ENCODE peak calls at places on chromosomes 4 and X, in seven cellular contexts. A, G, C, P, B, E and T are unnamed samples.

GRCh38 chr4:115119804-115120352 is 6.5 kb upstream of the NDST4 start:
- DNase-seq in A (no peak), G (no peak), C (no peak), P (no peak), B (no peak), E (no peak), T (no peak)

GRCh38 chrX:135707880-135708279 is 5.6 kb upstream of the CT45A1 start:
- DNase-seq in A (no peak), G (no peak), C (peak), P (no peak), B (no peak), E (peak), T (no peak)

GRCh38 chr4:2995546-2996265 is 32.3 kb downstream of the GRK4 start:
- DNase-seq in A (no peak), G (no peak), C (no peak), P (no peak), B (peak), E (no peak), T (no peak)

GRCh38 chr4:5524900-5525299 is 183.5 kb downstream of the EVC2 start:
- DNase-seq in A (no peak), G (no peak), C (no peak), P (no peak), B (peak), E (no peak), T (no peak)

GRCh38 chr4:102536768-102537167 is 35.6 kb downstream of the NFKB1 start:
- DNase-seq in A (no peak), G (no peak), C (no peak), P (no peak), B (no peak), E (no peak), T (no peak)

GRCh38 chr4:152640058-152640921 is 39.5 kb downstream of the TMEM154 start:
- DNase-seq in A (no peak), G (no peak), C (no peak), P (no peak), B (peak), E (no peak), T (no peak)

GRCh38 chrX:140432328-140433025 is 72.4 kb downstream of the SOX3 start:
- DNase-seq in A (no peak), G (no peak), C (no peak), P (no peak), B (no peak), E (no peak), T (no peak)

GRCh38 chr4:139555705-139556070 is 331 bp downstream of the SETD7 start:
- DNase-seq in A (peak), G (no peak), C (no peak), P (peak), B (peak), E (no peak), T (peak)

GRCh38 chr4:171101845-171102244 is 711.4 kb upstream of the GALNTL6 start:
- DNase-seq in A (no peak), G (no peak), C (no peak), P (no peak), B (no peak), E (no peak), T (no peak)

GRCh38 chr4:153426207-153426886 is 39.8 kb upstream of the TMEM131L start:
- DNase-seq in A (no peak), G (no peak), C (no peak), P (no peak), B (no peak), E (no peak), T (no peak)

GRCh38 chr4:10656988-10657387 is 27.6 kb downstream of the CLNK start:
- DNase-seq in A (no peak), G (no peak), C (no peak), P (no peak), B (no peak), E (no peak), T (no peak)

GRCh38 chr4:71217688-71218087 is 121.1 kb upstream of the SLC4A4 start:
- DNase-seq in A (no peak), G (no peak), C (no peak), P (no peak), B (no peak), E (no peak), T (no peak)

GRCh38 chrX:1519022-1519497 is 17.9 kb downstream of the P2RY8 start:
- DNase-seq in A (no peak), G (no peak), C (no peak), P (no peak), B (no peak), E (no peak), T (no peak)

GRCh38 chr4:168740686-168741085 is 243.8 kb downstream of the PALLD start:
- DNase-seq in A (no peak), G (no peak), C (no peak), P (no peak), B (no peak), E (no peak), T (no peak)

GRCh38 chrX:118823263-118824172 is at the start of gene ZCCHC12:
- DNase-seq in A (peak), G (no peak), C (peak), P (no peak), B (peak), E (peak), T (no peak)

GRCh38 chr4:134024251-134024650 is 177.3 kb downstream of the PABPC4L start:
- DNase-seq in A (no peak), G (no peak), C (no peak), P (no peak), B (peak), E (no peak), T (no peak)

GRCh38 chr4:38279650-38280322 is 319.6 kb downstream of the PTTG2 start:
- DNase-seq in A (no peak), G (no peak), C (no peak), P (no peak), B (no peak), E (no peak), T (no peak)

GRCh38 chr4:13705521-13706035 is 78.1 kb upstream of the BOD1L1 start:
- DNase-seq in A (no peak), G (no peak), C (no peak), P (no peak), B (no peak), E (no peak), T (no peak)

GRCh38 chrX:108131471-108131870 is 39.9 kb downstream of the ATG4A start:
- DNase-seq in A (no peak), G (no peak), C (no peak), P (no peak), B (peak), E (no peak), T (no peak)

GRCh38 chrX:43876680-43877079 is 5.6 kb downstream of the MAOB start:
- DNase-seq in A (no peak), G (no peak), C (no peak), P (no peak), B (no peak), E (no peak), T (no peak)

GRCh38 chr4:101730291-101731117 is 60.0 kb upstream of the BANK1 start:
- DNase-seq in A (peak), G (peak), C (peak), P (peak), B (peak), E (peak), T (no peak)

GRCh38 chrX:155747520-155747919 is 133.6 kb upstream of the VAMP7 start:
- DNase-seq in A (no peak), G (no peak), C (no peak), P (peak), B (peak), E (no peak), T (no peak)

GRCh38 chr4:144582975-144583374 is 63.0 kb upstream of the HHIP start:
- DNase-seq in A (no peak), G (no peak), C (no peak), P (no peak), B (no peak), E (no peak), T (no peak)

GRCh38 chr4:38728651-38729141 is 54.1 kb downstream of the TLR10 start:
- DNase-seq in A (no peak), G (no peak), C (no peak), P (no peak), B (no peak), E (peak), T (no peak)

DNA sequence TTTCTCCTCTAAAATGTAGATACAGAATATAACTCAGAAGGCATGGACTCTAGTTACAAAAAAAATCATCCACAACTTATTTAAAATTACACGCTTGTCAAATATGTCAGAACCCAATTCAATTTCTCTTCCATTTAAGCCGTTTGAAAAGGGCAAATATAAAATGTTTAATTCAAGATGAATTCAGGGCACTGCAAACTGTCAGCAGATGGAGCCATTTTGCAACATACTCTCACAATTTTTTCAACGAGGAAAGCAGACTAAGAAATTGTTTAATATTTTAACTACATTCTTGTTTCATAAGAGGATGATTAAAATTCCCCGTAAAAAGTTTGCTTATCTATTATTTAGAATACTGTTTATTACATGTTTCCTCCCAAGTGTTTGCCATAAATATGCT is 321.3 kb upstream of the CPXCR1 start:
- DNase-seq in A (no peak), G (no peak), C (no peak), P (no peak), B (peak), E (no peak), T (no peak)
- TF ChIP-seq CTCF in A (peak), G (no peak), C (no peak), P (no peak), B (peak), E (no peak), T (no peak)

DNA sequence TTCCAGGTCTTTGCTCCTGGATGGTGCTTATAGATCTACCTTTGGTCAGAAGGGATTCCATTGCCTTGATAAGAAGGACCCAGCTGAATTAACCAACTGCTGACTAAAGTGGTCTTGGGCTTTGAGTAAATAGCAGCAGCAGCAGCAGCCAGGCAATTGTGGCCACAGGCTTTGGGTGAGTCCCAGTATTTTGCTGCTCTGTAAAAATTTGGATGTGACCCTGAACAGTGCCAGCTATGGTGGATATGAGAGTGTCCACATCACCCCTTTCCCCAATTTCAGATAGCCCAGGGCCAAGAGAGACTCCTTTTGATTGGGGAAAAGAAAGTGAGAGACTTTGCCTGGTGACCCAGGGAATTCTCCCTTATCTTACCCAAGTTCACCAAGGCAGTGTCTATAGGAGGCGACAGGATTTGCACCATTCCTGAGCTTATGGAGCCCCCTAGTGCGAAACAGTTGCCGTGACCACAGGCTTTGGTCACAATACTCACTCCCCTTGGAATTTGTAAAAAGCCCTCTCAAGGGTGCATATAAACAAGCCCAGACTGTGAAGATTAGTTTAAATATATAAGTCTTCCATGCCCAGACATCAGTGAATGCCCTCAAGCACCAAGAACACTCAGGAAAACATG is 518.0 kb downstream of the TMA16 start:
- DNase-seq in A (peak), G (no peak), C (peak), P (no peak), B (peak), E (peak), T (no peak)
- TF ChIP-seq CTCF in A (peak), G (no peak), C (peak), P (no peak), B (no peak), E (peak), T (no peak)

DNA sequence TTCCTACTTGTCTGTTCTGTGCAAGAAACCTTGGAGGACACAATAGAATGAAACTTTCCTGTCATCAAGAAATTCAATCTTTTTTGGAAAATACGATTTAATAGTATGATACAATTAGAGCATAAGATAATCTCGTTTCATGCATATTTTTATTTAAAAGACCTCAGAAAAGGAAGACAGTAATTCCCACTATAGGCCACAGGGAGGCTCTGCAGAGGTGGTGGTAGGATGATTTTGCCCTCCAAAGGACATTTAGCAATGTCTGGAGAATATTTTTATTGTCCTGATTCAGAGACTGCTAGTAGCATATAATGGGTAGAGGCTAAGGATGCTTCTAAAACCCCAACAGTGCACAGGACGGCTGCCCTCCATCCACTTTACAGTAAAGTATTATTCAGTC is 68.7 kb downstream of the PAK3 start:
- DNase-seq in A (no peak), G (no peak), C (no peak), P (no peak), B (peak), E (no peak), T (no peak)
- TF ChIP-seq CTCF in A (peak), G (no peak), C (no peak), P (peak), B (peak), E (no peak), T (peak)

DNA sequence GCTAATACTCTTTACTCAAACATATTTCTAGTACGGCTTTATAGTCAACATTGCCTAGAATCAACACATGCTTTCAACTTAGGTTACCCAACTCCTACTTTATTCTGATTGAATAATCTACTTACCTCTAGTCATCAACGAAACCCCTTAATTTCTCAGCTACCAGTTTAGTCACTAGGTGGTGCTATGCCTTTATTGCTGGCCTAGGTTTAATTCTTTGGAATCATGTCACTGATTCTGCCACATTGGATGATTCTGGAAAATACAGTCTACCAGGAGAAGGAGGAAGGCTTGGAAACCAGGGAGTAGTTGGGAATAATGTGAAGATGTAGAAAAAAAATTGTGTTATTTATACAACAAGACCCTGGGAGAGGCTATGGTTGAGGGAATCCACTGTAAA is 167.7 kb downstream of the DCAF12L2 start:
- DNase-seq in A (no peak), G (no peak), C (no peak), P (no peak), B (no peak), E (no peak), T (no peak)
- TF ChIP-seq CTCF in A (peak), G (no peak), C (peak), P (no peak), B (no peak), E (no peak), T (no peak)